ENCODE peak calls at places on chromosomes 12 and 14, in nine cellular contexts. One of them, this sample, is unnamed.

GRCh38 chr12:128816643-128816920 is 7.2 kb downstream of the SLC15A4 start:
- DNase-seq in choroid plexus epithelial cell: no peak
- DNase-seq in HAP-1: no peak
- DNase-seq in non-pigmented ciliary epithelial cell: no peak
- DNase-seq in neural progenitor cell: no peak
- DNase-seq in EH: no peak
- DNase-seq in substantia nigra: no peak
- DNase-seq in left ventricle myocardium superior: no peak
- DNase-seq in adrenal gland: no peak
- DNase-seq in this sample: no peak

GRCh38 chr14:30077946-30078345 is 150.3 kb upstream of the PRKD1 start:
- DNase-seq in neural progenitor cell: no peak
- DNase-seq in substantia nigra: no peak
- DNase-seq in choroid plexus epithelial cell: no peak
- DNase-seq in non-pigmented ciliary epithelial cell: no peak
- DNase-seq in adrenal gland: no peak
- DNase-seq in EH: peak; percentile 79
- DNase-seq in left ventricle myocardium superior: no peak
- DNase-seq in HAP-1: no peak
- DNase-seq in this sample: no peak

GRCh38 chr14:31038521-31039166 is 12.5 kb upstream of the STRN3 start:
- DNase-seq in non-pigmented ciliary epithelial cell: no peak
- DNase-seq in substantia nigra: no peak
- DNase-seq in adrenal gland: no peak
- DNase-seq in neural progenitor cell: no peak
- DNase-seq in EH: no peak
- DNase-seq in left ventricle myocardium superior: no peak
- DNase-seq in HAP-1: no peak
- DNase-seq in choroid plexus epithelial cell: no peak
- DNase-seq in this sample: no peak

GRCh38 chr12:42338280-42338679 is 12.3 kb downstream of the PPHLN1 start:
- DNase-seq in substantia nigra: no peak
- DNase-seq in HAP-1: no peak
- DNase-seq in neural progenitor cell: no peak
- DNase-seq in left ventricle myocardium superior: no peak
- DNase-seq in non-pigmented ciliary epithelial cell: no peak
- DNase-seq in EH: no peak
- DNase-seq in choroid plexus epithelial cell: no peak
- DNase-seq in adrenal gland: no peak
- DNase-seq in this sample: no peak

GRCh38 chr12:92848740-92849139 is 80.4 kb downstream of the EEA1 start:
- DNase-seq in substantia nigra: no peak
- DNase-seq in HAP-1: no peak
- DNase-seq in non-pigmented ciliary epithelial cell: no peak
- DNase-seq in choroid plexus epithelial cell: no peak
- DNase-seq in adrenal gland: no peak
- DNase-seq in left ventricle myocardium superior: no peak
- DNase-seq in neural progenitor cell: no peak
- DNase-seq in EH: no peak
- DNase-seq in this sample: no peak

GRCh38 chr14:74577247-74577947 is 34.6 kb downstream of the LTBP2 start:
- DNase-seq in adrenal gland: peak; percentile 71
- DNase-seq in substantia nigra: no peak
- DNase-seq in HAP-1: no peak
- DNase-seq in non-pigmented ciliary epithelial cell: no peak
- DNase-seq in left ventricle myocardium superior: peak; percentile 70
- DNase-seq in neural progenitor cell: no peak
- DNase-seq in EH: peak; percentile 50
- DNase-seq in choroid plexus epithelial cell: peak; percentile 41
- DNase-seq in this sample: no peak

GRCh38 chr14:100070310-100070709 is 5.1 kb downstream of the EVL start:
- DNase-seq in adrenal gland: no peak
- DNase-seq in HAP-1: no peak
- DNase-seq in substantia nigra: no peak
- DNase-seq in neural progenitor cell: no peak
- DNase-seq in choroid plexus epithelial cell: no peak
- DNase-seq in non-pigmented ciliary epithelial cell: no peak
- DNase-seq in left ventricle myocardium superior: no peak
- DNase-seq in EH: no peak
- DNase-seq in this sample: no peak

GRCh38 chr12:67482751-67483661 is 165.5 kb upstream of the DYRK2 start:
- DNase-seq in HAP-1: peak; percentile 20
- DNase-seq in adrenal gland: peak; percentile 53
- DNase-seq in substantia nigra: peak; percentile 35
- DNase-seq in EH: peak; percentile 89
- DNase-seq in choroid plexus epithelial cell: peak; percentile 74
- DNase-seq in neural progenitor cell: no peak
- DNase-seq in non-pigmented ciliary epithelial cell: no peak
- DNase-seq in left ventricle myocardium superior: peak; percentile 85
- DNase-seq in this sample: no peak

GRCh38 chr12:74285773-74286172 is 251.9 kb upstream of the ATXN7L3B start:
- DNase-seq in neural progenitor cell: no peak
- DNase-seq in HAP-1: no peak
- DNase-seq in EH: no peak
- DNase-seq in substantia nigra: no peak
- DNase-seq in non-pigmented ciliary epithelial cell: no peak
- DNase-seq in left ventricle myocardium superior: no peak
- DNase-seq in adrenal gland: no peak
- DNase-seq in choroid plexus epithelial cell: no peak
- DNase-seq in this sample: no peak

GRCh38 chr12:120588948-120589930 is 8.0 kb upstream of the POP5 start:
- DNase-seq in substantia nigra: peak; percentile 18
- DNase-seq in non-pigmented ciliary epithelial cell: no peak
- DNase-seq in choroid plexus epithelial cell: no peak
- DNase-seq in neural progenitor cell: peak; percentile 46
- DNase-seq in left ventricle myocardium superior: peak; percentile 92
- DNase-seq in adrenal gland: no peak
- DNase-seq in HAP-1: no peak
- DNase-seq in EH: no peak
- DNase-seq in this sample: no peak

GRCh38 chr12:27123642-27124041 is 41.3 kb upstream of the C12orf71 start:
- DNase-seq in HAP-1: no peak
- DNase-seq in substantia nigra: no peak
- DNase-seq in choroid plexus epithelial cell: peak; percentile 41
- DNase-seq in non-pigmented ciliary epithelial cell: no peak
- DNase-seq in left ventricle myocardium superior: no peak
- DNase-seq in neural progenitor cell: peak; percentile 14
- DNase-seq in adrenal gland: no peak
- DNase-seq in EH: peak; percentile 30
- DNase-seq in this sample: no peak

GRCh38 chr12:121749267-121749666 is 36.7 kb downstream of the TMEM120B start:
- DNase-seq in HAP-1: no peak
- DNase-seq in choroid plexus epithelial cell: no peak
- DNase-seq in neural progenitor cell: no peak
- DNase-seq in EH: no peak
- DNase-seq in left ventricle myocardium superior: no peak
- DNase-seq in non-pigmented ciliary epithelial cell: no peak
- DNase-seq in substantia nigra: no peak
- DNase-seq in adrenal gland: no peak
- DNase-seq in this sample: no peak

GRCh38 chr14:104975481-104976197 is 2.5 kb downstream of the AHNAK2 start:
- DNase-seq in substantia nigra: no peak
- DNase-seq in neural progenitor cell: peak; percentile 71
- DNase-seq in EH: no peak
- DNase-seq in left ventricle myocardium superior: no peak
- DNase-seq in choroid plexus epithelial cell: no peak
- DNase-seq in HAP-1: peak; percentile 45
- DNase-seq in non-pigmented ciliary epithelial cell: no peak
- DNase-seq in adrenal gland: peak; percentile 22
- DNase-seq in this sample: no peak

GRCh38 chr12:12028668-12029402 is 41.9 kb upstream of the BCL2L14 start:
- DNase-seq in non-pigmented ciliary epithelial cell: no peak
- DNase-seq in neural progenitor cell: no peak
- DNase-seq in left ventricle myocardium superior: no peak
- DNase-seq in choroid plexus epithelial cell: no peak
- DNase-seq in substantia nigra: no peak
- DNase-seq in adrenal gland: no peak
- DNase-seq in HAP-1: no peak
- DNase-seq in EH: no peak
- DNase-seq in this sample: no peak

GRCh38 chr14:69355955-69356321 is 42.2 kb downstream of the ERH start:
- DNase-seq in HAP-1: no peak
- DNase-seq in substantia nigra: no peak
- DNase-seq in choroid plexus epithelial cell: peak; percentile 42
- DNase-seq in neural progenitor cell: no peak
- DNase-seq in adrenal gland: no peak
- DNase-seq in left ventricle myocardium superior: peak; percentile 52
- DNase-seq in EH: peak; percentile 69
- DNase-seq in non-pigmented ciliary epithelial cell: peak; percentile 14
- DNase-seq in this sample: no peak

GRCh38 chr14:55271572-55272414 is 572 bp downstream of the FBXO34 start:
- DNase-seq in non-pigmented ciliary epithelial cell: no peak
- DNase-seq in EH: peak; percentile 76
- DNase-seq in neural progenitor cell: peak; percentile 83
- DNase-seq in choroid plexus epithelial cell: peak; percentile 71
- DNase-seq in left ventricle myocardium superior: peak; percentile 67
- DNase-seq in substantia nigra: peak; percentile 43
- DNase-seq in HAP-1: peak; percentile 67
- DNase-seq in adrenal gland: peak; percentile 78
- DNase-seq in this sample: peak; percentile 18

GRCh38 chr12:2251485-2252179 is 198.8 kb downstream of the CACNA1C start:
- DNase-seq in EH: peak; percentile 68
- DNase-seq in HAP-1: no peak
- DNase-seq in substantia nigra: no peak
- DNase-seq in left ventricle myocardium superior: no peak
- DNase-seq in adrenal gland: no peak
- DNase-seq in non-pigmented ciliary epithelial cell: no peak
- DNase-seq in choroid plexus epithelial cell: no peak
- DNase-seq in neural progenitor cell: no peak
- DNase-seq in this sample: no peak

GRCh38 chr14:88255798-88256197 is 67.3 kb downstream of the KCNK10 start:
- DNase-seq in neural progenitor cell: no peak
- DNase-seq in choroid plexus epithelial cell: no peak
- DNase-seq in non-pigmented ciliary epithelial cell: no peak
- DNase-seq in left ventricle myocardium superior: no peak
- DNase-seq in adrenal gland: no peak
- DNase-seq in HAP-1: no peak
- DNase-seq in EH: no peak
- DNase-seq in substantia nigra: no peak
- DNase-seq in this sample: no peak

GRCh38 chr14:62179367-62180018 is 417.3 kb downstream of the SNAPC1 start:
- DNase-seq in choroid plexus epithelial cell: peak; percentile 92
- DNase-seq in EH: peak; percentile 81
- DNase-seq in adrenal gland: peak; percentile 51
- DNase-seq in non-pigmented ciliary epithelial cell: peak; percentile 63
- DNase-seq in HAP-1: peak; percentile 61
- DNase-seq in substantia nigra: peak; percentile 20
- DNase-seq in left ventricle myocardium superior: no peak
- DNase-seq in neural progenitor cell: peak; percentile 87
- DNase-seq in this sample: peak; percentile 62

GRCh38 chr14:46054526-46054925 is 597.1 kb downstream of the RPL10L start:
- DNase-seq in substantia nigra: no peak
- DNase-seq in adrenal gland: no peak
- DNase-seq in choroid plexus epithelial cell: peak; percentile 80
- DNase-seq in neural progenitor cell: no peak
- DNase-seq in left ventricle myocardium superior: no peak
- DNase-seq in EH: peak; percentile 83
- DNase-seq in non-pigmented ciliary epithelial cell: peak; percentile 56
- DNase-seq in HAP-1: no peak
- DNase-seq in this sample: no peak

GRCh38 chr12:126967152-126967551 is 1299.8 kb upstream of the TMEM132C start:
- DNase-seq in HAP-1: no peak
- DNase-seq in choroid plexus epithelial cell: no peak
- DNase-seq in neural progenitor cell: no peak
- DNase-seq in adrenal gland: no peak
- DNase-seq in non-pigmented ciliary epithelial cell: no peak
- DNase-seq in substantia nigra: no peak
- DNase-seq in EH: no peak
- DNase-seq in left ventricle myocardium superior: no peak
- DNase-seq in this sample: no peak

GRCh38 chr12:124512667-124513296 is 54.6 kb downstream of the NCOR2 start:
- DNase-seq in substantia nigra: peak; percentile 78
- DNase-seq in adrenal gland: peak; percentile 85
- DNase-seq in non-pigmented ciliary epithelial cell: peak; percentile 89
- DNase-seq in EH: peak; percentile 96
- DNase-seq in neural progenitor cell: peak; percentile 97
- DNase-seq in choroid plexus epithelial cell: peak; percentile 96
- DNase-seq in left ventricle myocardium superior: peak; percentile 91
- DNase-seq in HAP-1: peak; percentile 93
- DNase-seq in this sample: peak; percentile 96

GRCh38 chr14:104387385-104388010 is 192.1 kb upstream of the C14orf180 start:
- DNase-seq in substantia nigra: no peak
- DNase-seq in choroid plexus epithelial cell: no peak
- DNase-seq in neural progenitor cell: no peak
- DNase-seq in left ventricle myocardium superior: no peak
- DNase-seq in adrenal gland: peak; percentile 7
- DNase-seq in EH: no peak
- DNase-seq in non-pigmented ciliary epithelial cell: no peak
- DNase-seq in HAP-1: no peak
- DNase-seq in this sample: no peak

GRCh38 chr14:85479306-85479705 is 50.6 kb upstream of the FLRT2 start:
- DNase-seq in neural progenitor cell: no peak
- DNase-seq in HAP-1: no peak
- DNase-seq in choroid plexus epithelial cell: no peak
- DNase-seq in EH: no peak
- DNase-seq in left ventricle myocardium superior: no peak
- DNase-seq in substantia nigra: no peak
- DNase-seq in adrenal gland: no peak
- DNase-seq in non-pigmented ciliary epithelial cell: no peak
- DNase-seq in this sample: no peak

GRCh38 chr12:98591209-98591608 is 2.3 kb upstream of the SLC25A3 start:
- DNase-seq in choroid plexus epithelial cell: peak; percentile 52
- DNase-seq in neural progenitor cell: no peak
- DNase-seq in non-pigmented ciliary epithelial cell: no peak
- DNase-seq in HAP-1: no peak
- DNase-seq in EH: peak; percentile 59
- DNase-seq in substantia nigra: no peak
- DNase-seq in adrenal gland: no peak
- DNase-seq in left ventricle myocardium superior: no peak
- DNase-seq in this sample: no peak

GRCh38 chr14:77187649-77188012 is 6.0 kb downstream of the TMEM63C start:
- DNase-seq in substantia nigra: no peak
- DNase-seq in adrenal gland: no peak
- DNase-seq in HAP-1: no peak
- DNase-seq in left ventricle myocardium superior: no peak
- DNase-seq in EH: no peak
- DNase-seq in choroid plexus epithelial cell: no peak
- DNase-seq in neural progenitor cell: no peak
- DNase-seq in non-pigmented ciliary epithelial cell: no peak
- DNase-seq in this sample: no peak

GRCh38 chr12:66092559-66093269 is 37.8 kb downstream of the LLPH start:
- DNase-seq in non-pigmented ciliary epithelial cell: no peak
- DNase-seq in HAP-1: no peak
- DNase-seq in EH: peak; percentile 57
- DNase-seq in left ventricle myocardium superior: no peak
- DNase-seq in choroid plexus epithelial cell: peak; percentile 43
- DNase-seq in adrenal gland: no peak
- DNase-seq in substantia nigra: no peak
- DNase-seq in neural progenitor cell: no peak
- DNase-seq in this sample: no peak

GRCh38 chr12:48557919-48558318 is 11.9 kb downstream of the LALBA start:
- DNase-seq in HAP-1: no peak
- DNase-seq in neural progenitor cell: no peak
- DNase-seq in adrenal gland: no peak
- DNase-seq in left ventricle myocardium superior: no peak
- DNase-seq in substantia nigra: no peak
- DNase-seq in EH: no peak
- DNase-seq in non-pigmented ciliary epithelial cell: no peak
- DNase-seq in choroid plexus epithelial cell: no peak
- DNase-seq in this sample: no peak

GRCh38 chr14:68278568-68279436 is 459.2 kb downstream of the RAD51B start:
- DNase-seq in neural progenitor cell: no peak
- DNase-seq in substantia nigra: peak; percentile 7
- DNase-seq in EH: peak; percentile 73
- DNase-seq in choroid plexus epithelial cell: peak; percentile 61
- DNase-seq in HAP-1: no peak
- DNase-seq in adrenal gland: no peak
- DNase-seq in non-pigmented ciliary epithelial cell: no peak
- DNase-seq in left ventricle myocardium superior: no peak
- DNase-seq in this sample: no peak

GRCh38 chr12:85949253-85949652 is 75.2 kb downstream of the NTS start:
- DNase-seq in adrenal gland: no peak
- DNase-seq in neural progenitor cell: peak; percentile 4
- DNase-seq in EH: no peak
- DNase-seq in choroid plexus epithelial cell: no peak
- DNase-seq in left ventricle myocardium superior: no peak
- DNase-seq in non-pigmented ciliary epithelial cell: no peak
- DNase-seq in substantia nigra: no peak
- DNase-seq in HAP-1: peak; percentile 56
- DNase-seq in this sample: peak; percentile 75

GRCh38 chr12:93678779-93679178 is 1.6 kb downstream of the CRADD start:
- DNase-seq in substantia nigra: no peak
- DNase-seq in choroid plexus epithelial cell: no peak
- DNase-seq in neural progenitor cell: no peak
- DNase-seq in non-pigmented ciliary epithelial cell: no peak
- DNase-seq in left ventricle myocardium superior: no peak
- DNase-seq in HAP-1: no peak
- DNase-seq in adrenal gland: no peak
- DNase-seq in EH: no peak
- DNase-seq in this sample: no peak